ENCODE peak calls at places on chromosome 2, in nine cellular contexts. T, Z, F, M, O, W, Q, N and U are unnamed samples.

GRCh38 chr2:132489150-132489549 is 72.5 kb downstream of the GPR39 start:
- DNase-seq in T (peak; percentile 8), Z (no peak), F (peak; percentile 91), M (no peak), O (no peak), W (no peak), Q (no peak), N (no peak), U (peak; percentile 45)

GRCh38 chr2:238651306-238652052 is 196.4 kb upstream of the TWIST2 start:
- DNase-seq in T (no peak), Z (no peak), F (no peak), M (no peak), O (no peak), W (no peak), Q (no peak), N (no peak), U (no peak)

GRCh38 chr2:235235977-235236767 is 257.7 kb upstream of the AGAP1 start:
- DNase-seq in T (peak; percentile 39), Z (no peak), F (no peak), M (no peak), O (no peak), W (no peak), Q (no peak), N (no peak), U (no peak)

GRCh38 chr2:57981369-57981768 is 65.2 kb upstream of the VRK2 start:
- DNase-seq in T (peak; percentile 40), Z (no peak), F (no peak), M (no peak), O (no peak), W (no peak), Q (peak; percentile 20), N (no peak), U (no peak)

GRCh38 chr2:169303579-169304285 is 58.6 kb downstream of the LRP2 start:
- DNase-seq in T (no peak), Z (no peak), F (no peak), M (no peak), O (no peak), W (no peak), Q (no peak), N (no peak), U (no peak)

GRCh38 chr2:136785215-136785614 is 19.9 kb downstream of the THSD7B start:
- DNase-seq in T (no peak), Z (no peak), F (no peak), M (no peak), O (no peak), W (no peak), Q (no peak), N (no peak), U (no peak)

GRCh38 chr2:176174850-176175728 is 13.4 kb upstream of the HOXD1 start:
- DNase-seq in T (no peak), Z (no peak), F (peak; percentile 82), M (no peak), O (no peak), W (no peak), Q (no peak), N (peak; percentile 71), U (peak; percentile 71)

GRCh38 chr2:33583194-33583938 is 15.7 kb downstream of the FAM98A start:
- DNase-seq in T (peak; percentile 25), Z (no peak), F (peak; percentile 25), M (peak; percentile 14), O (peak; percentile 17), W (no peak), Q (no peak), N (no peak), U (peak; percentile 22)

GRCh38 chr2:150267651-150268415 is 219.6 kb downstream of the RND3 start:
- DNase-seq in T (no peak), Z (no peak), F (no peak), M (no peak), O (no peak), W (no peak), Q (peak; percentile 55), N (no peak), U (no peak)

GRCh38 chr2:173021939-173022371 is 53.7 kb upstream of the MAP3K20 start:
- DNase-seq in T (peak; percentile 11), Z (no peak), F (no peak), M (no peak), O (no peak), W (no peak), Q (no peak), N (no peak), U (peak; percentile 17)

GRCh38 chr2:224038830-224039079 is 331 bp downstream of the SERPINE2 start:
- DNase-seq in T (no peak), Z (no peak), F (no peak), M (no peak), O (peak; percentile 3), W (no peak), Q (no peak), N (no peak), U (no peak)

GRCh38 chr2:212136216-212136795 is 402.3 kb downstream of the ERBB4 start:
- DNase-seq in T (no peak), Z (no peak), F (no peak), M (no peak), O (no peak), W (no peak), Q (no peak), N (no peak), U (no peak)

GRCh38 chr2:122635649-122636496 is 880.4 kb downstream of the TSN start:
- DNase-seq in T (peak; percentile 6), Z (no peak), F (no peak), M (no peak), O (no peak), W (no peak), Q (no peak), N (no peak), U (no peak)